ENCODE peak calls at places on chromosomes 2 and 18, in six cellular contexts. One of them, this sample, is unnamed.

GRCh38 chr2:73109796-73110540 is 2.8 kb downstream of the RAB11FIP5 start:
- DNase-seq in stimulated activated CD4-positive, alpha-beta T cell treated with anti-CD3 and anti-CD28 coated beads, Interleukin-1b, Interleukin-23, amount 100 ng/mL, for 24 hours: no peak
- DNase-seq in foreskin fibroblast: no peak
- DNase-seq in fibroblast of the aortic adventitia: no peak
- DNase-seq in left ventricle myocardium inferior: no peak
- DNase-seq in T-cell: no peak
- DNase-seq in this sample: no peak

GRCh38 chr2:202046577-202046976 is 12.9 kb downstream of the FZD7 start:
- DNase-seq in stimulated activated CD4-positive, alpha-beta T cell treated with anti-CD3 and anti-CD28 coated beads, Interleukin-1b, Interleukin-23, amount 100 ng/mL, for 24 hours: no peak
- DNase-seq in foreskin fibroblast: peak
- DNase-seq in fibroblast of the aortic adventitia: no peak
- DNase-seq in left ventricle myocardium inferior: no peak
- DNase-seq in T-cell: no peak
- DNase-seq in this sample: no peak

GRCh38 chr18:45066210-45066609 is 385.5 kb downstream of the SETBP1 start:
- DNase-seq in stimulated activated CD4-positive, alpha-beta T cell treated with anti-CD3 and anti-CD28 coated beads, Interleukin-1b, Interleukin-23, amount 100 ng/mL, for 24 hours: no peak
- DNase-seq in foreskin fibroblast: no peak
- DNase-seq in fibroblast of the aortic adventitia: no peak
- DNase-seq in left ventricle myocardium inferior: no peak
- DNase-seq in T-cell: no peak
- DNase-seq in this sample: no peak

GRCh38 chr2:20935168-20935567 is 108.7 kb downstream of the APOB start:
- DNase-seq in stimulated activated CD4-positive, alpha-beta T cell treated with anti-CD3 and anti-CD28 coated beads, Interleukin-1b, Interleukin-23, amount 100 ng/mL, for 24 hours: no peak
- DNase-seq in foreskin fibroblast: no peak
- DNase-seq in fibroblast of the aortic adventitia: no peak
- DNase-seq in left ventricle myocardium inferior: no peak
- DNase-seq in T-cell: no peak
- DNase-seq in this sample: no peak

GRCh38 chr18:33812186-33812585 is 234.2 kb downstream of the ASXL3 start:
- DNase-seq in stimulated activated CD4-positive, alpha-beta T cell treated with anti-CD3 and anti-CD28 coated beads, Interleukin-1b, Interleukin-23, amount 100 ng/mL, for 24 hours: no peak
- DNase-seq in foreskin fibroblast: no peak
- DNase-seq in fibroblast of the aortic adventitia: no peak
- DNase-seq in left ventricle myocardium inferior: no peak
- DNase-seq in T-cell: no peak
- DNase-seq in this sample: no peak

GRCh38 chr2:172561270-172561669 is 5.4 kb downstream of the PDK1 start:
- DNase-seq in stimulated activated CD4-positive, alpha-beta T cell treated with anti-CD3 and anti-CD28 coated beads, Interleukin-1b, Interleukin-23, amount 100 ng/mL, for 24 hours: no peak
- DNase-seq in foreskin fibroblast: no peak
- DNase-seq in fibroblast of the aortic adventitia: no peak
- DNase-seq in left ventricle myocardium inferior: no peak
- DNase-seq in T-cell: no peak
- DNase-seq in this sample: no peak

GRCh38 chr2:170679607-170680079 is 35.5 kb upstream of the SP5 start:
- DNase-seq in stimulated activated CD4-positive, alpha-beta T cell treated with anti-CD3 and anti-CD28 coated beads, Interleukin-1b, Interleukin-23, amount 100 ng/mL, for 24 hours: no peak
- DNase-seq in foreskin fibroblast: no peak
- DNase-seq in fibroblast of the aortic adventitia: peak
- DNase-seq in left ventricle myocardium inferior: no peak
- DNase-seq in T-cell: no peak
- DNase-seq in this sample: no peak

GRCh38 chr18:9848170-9848854 is 37.5 kb upstream of the TXNDC2 start:
- DNase-seq in stimulated activated CD4-positive, alpha-beta T cell treated with anti-CD3 and anti-CD28 coated beads, Interleukin-1b, Interleukin-23, amount 100 ng/mL, for 24 hours: no peak
- DNase-seq in foreskin fibroblast: no peak
- DNase-seq in fibroblast of the aortic adventitia: no peak
- DNase-seq in left ventricle myocardium inferior: no peak
- DNase-seq in T-cell: no peak
- DNase-seq in this sample: no peak

GRCh38 chr18:55268629-55269275 is 309.5 kb upstream of the CCDC68 start:
- DNase-seq in stimulated activated CD4-positive, alpha-beta T cell treated with anti-CD3 and anti-CD28 coated beads, Interleukin-1b, Interleukin-23, amount 100 ng/mL, for 24 hours: no peak
- DNase-seq in foreskin fibroblast: no peak
- DNase-seq in fibroblast of the aortic adventitia: no peak
- DNase-seq in left ventricle myocardium inferior: no peak
- DNase-seq in T-cell: no peak
- DNase-seq in this sample: no peak

GRCh38 chr2:85342156-85342555 is 12.2 kb downstream of the RETSAT start:
- DNase-seq in stimulated activated CD4-positive, alpha-beta T cell treated with anti-CD3 and anti-CD28 coated beads, Interleukin-1b, Interleukin-23, amount 100 ng/mL, for 24 hours: no peak
- DNase-seq in foreskin fibroblast: no peak
- DNase-seq in fibroblast of the aortic adventitia: no peak
- DNase-seq in left ventricle myocardium inferior: no peak
- DNase-seq in T-cell: no peak
- DNase-seq in this sample: no peak

GRCh38 chr18:48838921-48839818 is 111.6 kb downstream of the SMAD7 start:
- DNase-seq in stimulated activated CD4-positive, alpha-beta T cell treated with anti-CD3 and anti-CD28 coated beads, Interleukin-1b, Interleukin-23, amount 100 ng/mL, for 24 hours: no peak
- DNase-seq in foreskin fibroblast: peak
- DNase-seq in fibroblast of the aortic adventitia: peak
- DNase-seq in left ventricle myocardium inferior: no peak
- DNase-seq in T-cell: no peak
- DNase-seq in this sample: peak

GRCh38 chr18:34709104-34709503 is 994 bp upstream of the DTNA start:
- DNase-seq in stimulated activated CD4-positive, alpha-beta T cell treated with anti-CD3 and anti-CD28 coated beads, Interleukin-1b, Interleukin-23, amount 100 ng/mL, for 24 hours: no peak
- DNase-seq in foreskin fibroblast: peak
- DNase-seq in fibroblast of the aortic adventitia: peak
- DNase-seq in left ventricle myocardium inferior: no peak
- DNase-seq in T-cell: no peak
- DNase-seq in this sample: no peak

GRCh38 chr2:159904565-159905281 is 106.7 kb upstream of the CD302 start:
- DNase-seq in stimulated activated CD4-positive, alpha-beta T cell treated with anti-CD3 and anti-CD28 coated beads, Interleukin-1b, Interleukin-23, amount 100 ng/mL, for 24 hours: peak
- DNase-seq in foreskin fibroblast: peak
- DNase-seq in fibroblast of the aortic adventitia: no peak
- DNase-seq in left ventricle myocardium inferior: peak
- DNase-seq in T-cell: peak
- DNase-seq in this sample: no peak

GRCh38 chr18:10205136-10205535 is 249.3 kb upstream of the APCDD1 start:
- DNase-seq in stimulated activated CD4-positive, alpha-beta T cell treated with anti-CD3 and anti-CD28 coated beads, Interleukin-1b, Interleukin-23, amount 100 ng/mL, for 24 hours: no peak
- DNase-seq in foreskin fibroblast: peak
- DNase-seq in fibroblast of the aortic adventitia: no peak
- DNase-seq in left ventricle myocardium inferior: no peak
- DNase-seq in T-cell: no peak
- DNase-seq in this sample: peak

GRCh38 chr18:12361770-12362378 is 15.2 kb downstream of the AFG3L2 start:
- DNase-seq in stimulated activated CD4-positive, alpha-beta T cell treated with anti-CD3 and anti-CD28 coated beads, Interleukin-1b, Interleukin-23, amount 100 ng/mL, for 24 hours: no peak
- DNase-seq in foreskin fibroblast: no peak
- DNase-seq in fibroblast of the aortic adventitia: peak
- DNase-seq in left ventricle myocardium inferior: peak
- DNase-seq in T-cell: no peak
- DNase-seq in this sample: no peak

GRCh38 chr2:20224716-20225293 is at the start of gene SDC1:
- DNase-seq in stimulated activated CD4-positive, alpha-beta T cell treated with anti-CD3 and anti-CD28 coated beads, Interleukin-1b, Interleukin-23, amount 100 ng/mL, for 24 hours: no peak
- DNase-seq in foreskin fibroblast: peak
- DNase-seq in fibroblast of the aortic adventitia: peak
- DNase-seq in left ventricle myocardium inferior: no peak
- DNase-seq in T-cell: no peak
- DNase-seq in this sample: no peak

GRCh38 chr2:168037772-168038171 is 209.6 kb downstream of the STK39 start:
- DNase-seq in stimulated activated CD4-positive, alpha-beta T cell treated with anti-CD3 and anti-CD28 coated beads, Interleukin-1b, Interleukin-23, amount 100 ng/mL, for 24 hours: no peak
- DNase-seq in foreskin fibroblast: peak
- DNase-seq in fibroblast of the aortic adventitia: no peak
- DNase-seq in left ventricle myocardium inferior: no peak
- DNase-seq in T-cell: no peak
- DNase-seq in this sample: no peak

GRCh38 chr2:74862268-74862964 is 28.5 kb downstream of the HK2 start:
- DNase-seq in stimulated activated CD4-positive, alpha-beta T cell treated with anti-CD3 and anti-CD28 coated beads, Interleukin-1b, Interleukin-23, amount 100 ng/mL, for 24 hours: no peak
- DNase-seq in foreskin fibroblast: no peak
- DNase-seq in fibroblast of the aortic adventitia: no peak
- DNase-seq in left ventricle myocardium inferior: no peak
- DNase-seq in T-cell: no peak
- DNase-seq in this sample: no peak

GRCh38 chr2:112342067-112342466 is 66.7 kb downstream of the ZC3H6 start:
- DNase-seq in stimulated activated CD4-positive, alpha-beta T cell treated with anti-CD3 and anti-CD28 coated beads, Interleukin-1b, Interleukin-23, amount 100 ng/mL, for 24 hours: no peak
- DNase-seq in foreskin fibroblast: peak
- DNase-seq in fibroblast of the aortic adventitia: no peak
- DNase-seq in left ventricle myocardium inferior: no peak
- DNase-seq in T-cell: no peak
- DNase-seq in this sample: peak

GRCh38 chr2:101986804-101987740 is 4.7 kb upstream of the IL1R2 start:
- DNase-seq in stimulated activated CD4-positive, alpha-beta T cell treated with anti-CD3 and anti-CD28 coated beads, Interleukin-1b, Interleukin-23, amount 100 ng/mL, for 24 hours: no peak
- DNase-seq in foreskin fibroblast: no peak
- DNase-seq in fibroblast of the aortic adventitia: no peak
- DNase-seq in left ventricle myocardium inferior: no peak
- DNase-seq in T-cell: peak
- DNase-seq in this sample: no peak

GRCh38 chr18:59783138-59783537 is 85.9 kb upstream of the CCBE1 start:
- DNase-seq in stimulated activated CD4-positive, alpha-beta T cell treated with anti-CD3 and anti-CD28 coated beads, Interleukin-1b, Interleukin-23, amount 100 ng/mL, for 24 hours: no peak
- DNase-seq in foreskin fibroblast: peak
- DNase-seq in fibroblast of the aortic adventitia: peak
- DNase-seq in left ventricle myocardium inferior: no peak
- DNase-seq in T-cell: no peak
- DNase-seq in this sample: peak

GRCh38 chr18:53789376-53790247 is 434.9 kb downstream of the MBD2 start:
- DNase-seq in stimulated activated CD4-positive, alpha-beta T cell treated with anti-CD3 and anti-CD28 coated beads, Interleukin-1b, Interleukin-23, amount 100 ng/mL, for 24 hours: no peak
- DNase-seq in foreskin fibroblast: no peak
- DNase-seq in fibroblast of the aortic adventitia: no peak
- DNase-seq in left ventricle myocardium inferior: no peak
- DNase-seq in T-cell: no peak
- DNase-seq in this sample: no peak

GRCh38 chr18:3493501-3494244 is 43.7 kb downstream of the TGIF1 start:
- DNase-seq in stimulated activated CD4-positive, alpha-beta T cell treated with anti-CD3 and anti-CD28 coated beads, Interleukin-1b, Interleukin-23, amount 100 ng/mL, for 24 hours: no peak
- DNase-seq in foreskin fibroblast: no peak
- DNase-seq in fibroblast of the aortic adventitia: no peak
- DNase-seq in left ventricle myocardium inferior: no peak
- DNase-seq in T-cell: no peak
- DNase-seq in this sample: no peak

GRCh38 chr2:235594041-235594440 is 100.2 kb downstream of the AGAP1 start:
- DNase-seq in stimulated activated CD4-positive, alpha-beta T cell treated with anti-CD3 and anti-CD28 coated beads, Interleukin-1b, Interleukin-23, amount 100 ng/mL, for 24 hours: no peak
- DNase-seq in foreskin fibroblast: peak
- DNase-seq in fibroblast of the aortic adventitia: peak
- DNase-seq in left ventricle myocardium inferior: no peak
- DNase-seq in T-cell: no peak
- DNase-seq in this sample: peak

GRCh38 chr2:56260415-56260814 is 76.6 kb downstream of the CCDC85A start:
- DNase-seq in stimulated activated CD4-positive, alpha-beta T cell treated with anti-CD3 and anti-CD28 coated beads, Interleukin-1b, Interleukin-23, amount 100 ng/mL, for 24 hours: no peak
- DNase-seq in foreskin fibroblast: no peak
- DNase-seq in fibroblast of the aortic adventitia: no peak
- DNase-seq in left ventricle myocardium inferior: no peak
- DNase-seq in T-cell: no peak
- DNase-seq in this sample: no peak

GRCh38 chr2:8609357-8609804 is 72.5 kb upstream of the ID2 start:
- DNase-seq in stimulated activated CD4-positive, alpha-beta T cell treated with anti-CD3 and anti-CD28 coated beads, Interleukin-1b, Interleukin-23, amount 100 ng/mL, for 24 hours: no peak
- DNase-seq in foreskin fibroblast: no peak
- DNase-seq in fibroblast of the aortic adventitia: no peak
- DNase-seq in left ventricle myocardium inferior: no peak
- DNase-seq in T-cell: no peak
- DNase-seq in this sample: no peak

GRCh38 chr2:69561041-69561550 is 82.4 kb downstream of the AAK1 start:
- DNase-seq in stimulated activated CD4-positive, alpha-beta T cell treated with anti-CD3 and anti-CD28 coated beads, Interleukin-1b, Interleukin-23, amount 100 ng/mL, for 24 hours: no peak
- DNase-seq in foreskin fibroblast: no peak
- DNase-seq in fibroblast of the aortic adventitia: no peak
- DNase-seq in left ventricle myocardium inferior: no peak
- DNase-seq in T-cell: no peak
- DNase-seq in this sample: no peak